ENCODE peak calls at places on chromosomes 2 and 18, in six cellular contexts. L is foreskin fibroblast, H is islet precursor cell, D is GM04503, A is renal cortical epithelial cell, K is spleen. U is an unnamed sample.

GRCh38 chr2:42974697-42975357 is 182.4 kb upstream of the HAAO start:
- DNase-seq in L (peak), H (peak), D (no peak), A (peak), K (peak), U (peak)

GRCh38 chr2:47221956-47222355 is 66.8 kb upstream of the STPG4 start:
- DNase-seq in L (no peak), H (no peak), D (no peak), A (peak), K (no peak), U (peak)

GRCh38 chr18:57737661-57738060 is 65.5 kb downstream of the ATP8B1 start:
- DNase-seq in L (peak), H (no peak), D (peak), A (peak), K (no peak), U (peak)

GRCh38 chr2:48991415-48992131 is 162.7 kb downstream of the FSHR start:
- DNase-seq in L (no peak), H (no peak), D (no peak), A (no peak), K (no peak), U (no peak)

GRCh38 chr2:197786010-197786877 is 1.1 kb upstream of the BOLL start:
- DNase-seq in L (no peak), H (peak), D (no peak), A (no peak), K (peak), U (peak)

GRCh38 chr2:7007846-7008741 is 90.9 kb downstream of the RNF144A start:
- DNase-seq in L (no peak), H (peak), D (no peak), A (no peak), K (peak), U (no peak)

GRCh38 chr2:141399270-141399669 is 731.5 kb downstream of the LRP1B start:
- DNase-seq in L (no peak), H (no peak), D (no peak), A (peak), K (no peak), U (peak)

GRCh38 chr2:5227062-5227699 is 465.0 kb upstream of the SOX11 start:
- DNase-seq in L (no peak), H (no peak), D (no peak), A (peak), K (no peak), U (peak)

GRCh38 chr2:133390151-133390550 is 178.1 kb downstream of the NCKAP5 start:
- DNase-seq in L (peak), H (no peak), D (peak), A (peak), K (no peak), U (no peak)

U was measured in kidney tubule cell.